ENCODE peak calls at places on chromosomes 13 and 19, in ten cellular contexts. One of them, this sample, is unnamed.

GRCh38 chr13:107669356-107669755 is 546.0 kb downstream of the LIG4 start:
- DNase-seq in mesenchymal stem cell: peak; percentile 30
- DNase-seq in BE2C: no peak
- DNase-seq in HAP-1: no peak
- DNase-seq in tibial artery: no peak
- DNase-seq in GM23338: no peak
- DNase-seq in CD8-positive, alpha-beta T cell: no peak
- DNase-seq in ascending aorta: no peak
- DNase-seq in tibial nerve: no peak
- DNase-seq in mammary epithelial cell: peak; percentile 41
- DNase-seq in this sample: peak; percentile 49

GRCh38 chr13:111950697-111951096 is 116.3 kb upstream of the SOX1 start:
- DNase-seq in mesenchymal stem cell: no peak
- DNase-seq in BE2C: no peak
- DNase-seq in HAP-1: no peak
- DNase-seq in tibial artery: no peak
- DNase-seq in GM23338: no peak
- DNase-seq in CD8-positive, alpha-beta T cell: no peak
- DNase-seq in ascending aorta: no peak
- DNase-seq in tibial nerve: no peak
- DNase-seq in mammary epithelial cell: no peak
- DNase-seq in this sample: no peak

GRCh38 chr13:95319551-95320274 is 18.5 kb upstream of the ABCC4 start:
- DNase-seq in mesenchymal stem cell: no peak
- DNase-seq in BE2C: no peak
- DNase-seq in HAP-1: no peak
- DNase-seq in tibial artery: no peak
- DNase-seq in GM23338: no peak
- DNase-seq in CD8-positive, alpha-beta T cell: no peak
- DNase-seq in ascending aorta: no peak
- DNase-seq in tibial nerve: no peak
- DNase-seq in mammary epithelial cell: no peak
- DNase-seq in this sample: no peak

GRCh38 chr19:27844261-27844660 is 1368.7 kb downstream of the UQCRFS1 start:
- DNase-seq in mesenchymal stem cell: no peak
- DNase-seq in BE2C: no peak
- DNase-seq in HAP-1: no peak
- DNase-seq in tibial artery: no peak
- DNase-seq in GM23338: no peak
- DNase-seq in CD8-positive, alpha-beta T cell: no peak
- DNase-seq in ascending aorta: no peak
- DNase-seq in tibial nerve: no peak
- DNase-seq in mammary epithelial cell: no peak
- DNase-seq in this sample: no peak

GRCh38 chr19:53541971-53542370 is 4.0 kb downstream of the ZNF331 start:
- DNase-seq in mesenchymal stem cell: no peak
- DNase-seq in BE2C: no peak
- DNase-seq in HAP-1: no peak
- DNase-seq in tibial artery: no peak
- DNase-seq in GM23338: no peak
- DNase-seq in CD8-positive, alpha-beta T cell: no peak
- DNase-seq in ascending aorta: no peak
- DNase-seq in tibial nerve: no peak
- DNase-seq in mammary epithelial cell: peak; percentile 55
- DNase-seq in this sample: peak; percentile 76

GRCh38 chr19:16412596-16413355 is 59.0 kb downstream of the EPS15L1 start:
- DNase-seq in mesenchymal stem cell: no peak
- DNase-seq in BE2C: no peak
- DNase-seq in HAP-1: no peak
- DNase-seq in tibial artery: no peak
- DNase-seq in GM23338: no peak
- DNase-seq in CD8-positive, alpha-beta T cell: no peak
- DNase-seq in ascending aorta: no peak
- DNase-seq in tibial nerve: no peak
- DNase-seq in mammary epithelial cell: no peak
- DNase-seq in this sample: no peak

GRCh38 chr13:90445179-90445578 is 902.3 kb upstream of the MIR17HG start:
- DNase-seq in mesenchymal stem cell: peak; percentile 68
- DNase-seq in BE2C: no peak
- DNase-seq in HAP-1: peak; percentile 3
- DNase-seq in tibial artery: no peak
- DNase-seq in GM23338: peak; percentile 60
- DNase-seq in CD8-positive, alpha-beta T cell: no peak
- DNase-seq in ascending aorta: peak; percentile 67
- DNase-seq in tibial nerve: no peak
- DNase-seq in mammary epithelial cell: peak; percentile 80
- DNase-seq in this sample: peak; percentile 88

GRCh38 chr19:42028304-42029216 is 34.5 kb upstream of the ATP1A3 start:
- DNase-seq in mesenchymal stem cell: no peak
- DNase-seq in BE2C: peak; percentile 84
- DNase-seq in HAP-1: peak; percentile 22
- DNase-seq in tibial artery: no peak
- DNase-seq in GM23338: peak; percentile 85
- DNase-seq in CD8-positive, alpha-beta T cell: peak; percentile 18
- DNase-seq in ascending aorta: no peak
- DNase-seq in tibial nerve: no peak
- DNase-seq in mammary epithelial cell: no peak
- DNase-seq in this sample: peak; percentile 9

GRCh38 chr19:30253581-30253996 is 118.6 kb upstream of the ZNF536 start:
- DNase-seq in mesenchymal stem cell: no peak
- DNase-seq in BE2C: peak; percentile 67
- DNase-seq in HAP-1: peak; percentile 62
- DNase-seq in tibial artery: no peak
- DNase-seq in GM23338: no peak
- DNase-seq in CD8-positive, alpha-beta T cell: no peak
- DNase-seq in ascending aorta: no peak
- DNase-seq in tibial nerve: no peak
- DNase-seq in mammary epithelial cell: no peak
- DNase-seq in this sample: peak; percentile 40

GRCh38 chr19:43940719-43941118 is 5.6 kb upstream of the ZNF45 start:
- DNase-seq in mesenchymal stem cell: no peak
- DNase-seq in BE2C: no peak
- DNase-seq in HAP-1: no peak
- DNase-seq in tibial artery: no peak
- DNase-seq in GM23338: no peak
- DNase-seq in CD8-positive, alpha-beta T cell: no peak
- DNase-seq in ascending aorta: no peak
- DNase-seq in tibial nerve: no peak
- DNase-seq in mammary epithelial cell: no peak
- DNase-seq in this sample: no peak

GRCh38 chr19:43934055-43934984 is 762 bp downstream of the ZNF45 start:
- DNase-seq in mesenchymal stem cell: peak; percentile 33
- DNase-seq in BE2C: no peak
- DNase-seq in HAP-1: no peak
- DNase-seq in tibial artery: no peak
- DNase-seq in GM23338: peak; percentile 6
- DNase-seq in CD8-positive, alpha-beta T cell: no peak
- DNase-seq in ascending aorta: no peak
- DNase-seq in tibial nerve: no peak
- DNase-seq in mammary epithelial cell: peak; percentile 41
- DNase-seq in this sample: peak; percentile 51

GRCh38 chr19:43934985-43935708 is at the start of gene ZNF45:
- DNase-seq in mesenchymal stem cell: peak; percentile 94
- DNase-seq in BE2C: peak; percentile 90
- DNase-seq in HAP-1: peak; percentile 83
- DNase-seq in tibial artery: peak; percentile 85
- DNase-seq in GM23338: peak; percentile 96
- DNase-seq in CD8-positive, alpha-beta T cell: peak; percentile 85
- DNase-seq in ascending aorta: peak; percentile 95
- DNase-seq in tibial nerve: peak; percentile 90
- DNase-seq in mammary epithelial cell: peak; percentile 85
- DNase-seq in this sample: peak; percentile 80

GRCh38 chr19:43939557-43940260 is 4.6 kb upstream of the ZNF45 start:
- DNase-seq in mesenchymal stem cell: no peak
- DNase-seq in BE2C: no peak
- DNase-seq in HAP-1: no peak
- DNase-seq in tibial artery: no peak
- DNase-seq in GM23338: no peak
- DNase-seq in CD8-positive, alpha-beta T cell: no peak
- DNase-seq in ascending aorta: no peak
- DNase-seq in tibial nerve: no peak
- DNase-seq in mammary epithelial cell: no peak
- DNase-seq in this sample: no peak

DNA sequence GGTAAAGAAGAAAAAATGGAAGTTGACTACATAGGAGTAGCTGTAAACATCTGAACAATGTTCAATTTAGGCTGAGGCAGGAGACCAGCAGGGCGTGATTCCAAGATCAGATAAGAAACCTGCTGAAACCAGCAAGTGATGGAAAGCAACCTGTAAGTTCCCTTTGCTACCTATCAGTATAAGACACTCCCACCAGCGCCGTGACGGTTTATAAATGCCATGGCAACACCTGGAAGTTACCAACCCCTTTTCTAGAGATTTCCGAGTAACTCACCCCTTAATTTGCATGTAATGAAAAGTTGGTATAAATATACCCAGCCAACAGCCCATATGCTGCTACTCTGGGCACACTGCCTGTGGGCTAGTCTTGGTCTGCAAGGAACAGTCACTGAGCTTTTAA is 1.1 kb upstream of the ZNF45 start:
- DNase-seq in mesenchymal stem cell: no peak
- DNase-seq in BE2C: no peak
- DNase-seq in HAP-1: no peak
- DNase-seq in tibial artery: no peak
- DNase-seq in GM23338: peak; percentile 43
- DNase-seq in CD8-positive, alpha-beta T cell: no peak
- DNase-seq in ascending aorta: no peak
- DNase-seq in tibial nerve: no peak
- DNase-seq in mammary epithelial cell: peak; percentile 11
- DNase-seq in this sample: no peak
- H3K4me1 ChIP-seq in mesenchymal stem cell: no peaks in the 10 kb centered on the region
- H3K4me1 ChIP-seq in BE2C: no peaks in the 10 kb centered on the region
- H3K4me1 ChIP-seq in HAP-1: peaks cover 5% of the 10 kb centered on the region
- H3K4me1 ChIP-seq in tibial artery: peaks cover 10% of the 10 kb centered on the region
- H3K4me1 ChIP-seq in GM23338: peaks cover 9% of the 10 kb centered on the region
- H3K4me1 ChIP-seq in CD8-positive, alpha-beta T cell: peaks cover 13% of the 10 kb centered on the region
- H3K4me1 ChIP-seq in ascending aorta: peaks cover 16% of the 10 kb centered on the region
- H3K4me1 ChIP-seq in tibial nerve: peaks cover 23% of the 10 kb centered on the region
- H3K4me1 ChIP-seq in mammary epithelial cell: peaks cover 8% of the 10 kb centered on the region
- H3K4me1 ChIP-seq in this sample: peaks cover 7% of the 10 kb centered on the region

GRCh38 chr19:1248454-1249297 is at the start of gene MIDN:
- DNase-seq in mesenchymal stem cell: peak; percentile 94
- DNase-seq in BE2C: peak; percentile 85
- DNase-seq in HAP-1: peak; percentile 80
- DNase-seq in tibial artery: peak; percentile 80
- DNase-seq in GM23338: peak; percentile 90
- DNase-seq in CD8-positive, alpha-beta T cell: peak; percentile 87
- DNase-seq in ascending aorta: peak; percentile 90
- DNase-seq in tibial nerve: peak; percentile 66
- DNase-seq in mammary epithelial cell: peak; percentile 84
- DNase-seq in this sample: peak; percentile 78
- H3K4me1 ChIP-seq in mesenchymal stem cell: peaks cover 40% of the 10 kb centered on the region
- H3K4me1 ChIP-seq in BE2C: peaks cover 20% of the 10 kb centered on the region
- H3K4me1 ChIP-seq in HAP-1: peaks cover 15% of the 10 kb centered on the region
- H3K4me1 ChIP-seq in tibial artery: peaks cover 52% of the 10 kb centered on the region
- H3K4me1 ChIP-seq in GM23338: peaks cover 3% of the 10 kb centered on the region
- H3K4me1 ChIP-seq in CD8-positive, alpha-beta T cell: peaks cover 31% of the 10 kb centered on the region
- H3K4me1 ChIP-seq in ascending aorta: peaks cover 44% of the 10 kb centered on the region
- H3K4me1 ChIP-seq in tibial nerve: peaks cover 76% of the 10 kb centered on the region
- H3K4me1 ChIP-seq in mammary epithelial cell: peaks cover 26% of the 10 kb centered on the region
- H3K4me1 ChIP-seq in this sample: peaks cover 37% of the 10 kb centered on the region

GRCh38 chr19:8722032-8722431 is 598 bp downstream of the OR2Z1 start:
- DNase-seq in mesenchymal stem cell: no peak
- DNase-seq in BE2C: no peak
- DNase-seq in HAP-1: no peak
- DNase-seq in tibial artery: no peak
- DNase-seq in GM23338: no peak
- DNase-seq in CD8-positive, alpha-beta T cell: no peak
- DNase-seq in ascending aorta: no peak
- DNase-seq in tibial nerve: no peak
- DNase-seq in mammary epithelial cell: no peak
- DNase-seq in this sample: no peak

GRCh38 chr19:8721334-8721733 is at the start of gene OR2Z1:
- DNase-seq in mesenchymal stem cell: no peak
- DNase-seq in BE2C: no peak
- DNase-seq in HAP-1: no peak
- DNase-seq in tibial artery: no peak
- DNase-seq in GM23338: no peak
- DNase-seq in CD8-positive, alpha-beta T cell: no peak
- DNase-seq in ascending aorta: no peak
- DNase-seq in tibial nerve: no peak
- DNase-seq in mammary epithelial cell: no peak
- DNase-seq in this sample: no peak

DNA sequence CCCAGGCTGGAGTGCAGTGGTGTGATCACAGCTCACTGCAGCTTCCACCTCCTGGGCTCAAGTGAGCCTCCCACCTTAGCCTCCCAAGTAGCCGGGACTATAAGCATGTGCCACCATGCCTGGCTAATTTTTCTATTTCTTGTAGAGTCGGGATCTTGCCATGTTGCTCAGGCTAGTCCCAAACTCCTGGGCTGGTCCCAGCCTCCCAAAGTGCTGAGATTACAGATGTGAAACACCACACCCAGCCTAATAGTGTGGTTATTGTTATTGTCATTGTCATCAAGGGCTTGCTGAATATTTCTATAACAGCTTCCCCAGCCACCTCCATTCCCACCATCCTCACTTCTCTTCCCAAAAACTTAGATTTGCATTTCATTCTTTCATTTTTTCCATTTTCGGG is 2.8 kb downstream of the OR2Z1 start:
- DNase-seq in mesenchymal stem cell: no peak
- DNase-seq in BE2C: no peak
- DNase-seq in HAP-1: no peak
- DNase-seq in tibial artery: no peak
- DNase-seq in GM23338: no peak
- DNase-seq in CD8-positive, alpha-beta T cell: no peak
- DNase-seq in ascending aorta: no peak
- DNase-seq in tibial nerve: no peak
- DNase-seq in mammary epithelial cell: no peak
- DNase-seq in this sample: no peak
- H3K4me1 ChIP-seq in mesenchymal stem cell: no peaks in the 10 kb centered on the region
- H3K4me1 ChIP-seq in BE2C: no peaks in the 10 kb centered on the region
- H3K4me1 ChIP-seq in HAP-1: no peaks in the 10 kb centered on the region
- H3K4me1 ChIP-seq in tibial artery: no peaks in the 10 kb centered on the region
- H3K4me1 ChIP-seq in GM23338: no peaks in the 10 kb centered on the region
- H3K4me1 ChIP-seq in CD8-positive, alpha-beta T cell: no peaks in the 10 kb centered on the region
- H3K4me1 ChIP-seq in ascending aorta: no peaks in the 10 kb centered on the region
- H3K4me1 ChIP-seq in tibial nerve: no peaks in the 10 kb centered on the region
- H3K4me1 ChIP-seq in mammary epithelial cell: no peaks in the 10 kb centered on the region
- H3K4me1 ChIP-seq in this sample: no peaks in the 10 kb centered on the region

DNA sequence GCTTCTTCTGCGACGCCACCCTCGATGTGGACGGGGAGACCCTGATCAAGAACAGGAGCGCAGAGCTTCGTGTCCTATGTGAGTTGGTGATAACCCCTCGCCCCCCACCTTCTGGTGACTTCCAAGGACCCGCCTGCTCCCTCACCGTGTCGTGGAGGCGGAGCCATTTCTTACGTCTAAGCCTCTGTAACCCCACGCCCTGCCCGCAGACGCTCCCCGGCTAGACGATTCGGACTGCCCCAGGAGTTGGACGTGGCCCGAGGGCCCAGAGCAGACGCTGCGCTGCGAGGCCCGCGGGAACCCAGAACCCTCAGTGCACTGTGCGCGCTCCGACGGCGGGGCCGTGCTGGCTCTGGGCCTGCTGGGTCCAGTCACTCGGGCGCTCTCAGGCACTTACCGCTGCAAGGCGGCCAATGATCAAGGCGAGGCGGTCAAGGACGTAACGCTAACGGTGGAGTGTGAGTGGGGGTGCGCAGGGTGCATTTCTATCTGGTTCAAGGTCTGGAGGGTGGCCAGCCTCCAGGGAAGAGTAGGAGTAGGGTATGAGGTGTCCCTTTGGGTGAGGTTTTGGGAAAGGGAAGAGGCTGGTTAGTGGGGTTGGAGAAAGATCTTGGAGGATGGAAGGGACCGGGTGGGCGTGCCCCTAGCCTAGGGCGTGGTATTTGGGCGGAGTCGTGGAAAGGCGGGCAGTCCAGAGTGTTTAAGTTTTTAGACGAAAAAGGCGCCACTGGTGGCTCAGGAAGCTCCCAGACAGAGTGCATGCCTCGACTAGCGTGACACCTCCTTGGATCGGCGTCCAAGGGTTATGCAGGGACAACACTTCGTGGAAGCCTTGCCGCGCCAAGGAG is 3.3 kb downstream of the ICAM5 start:
- DNase-seq in mesenchymal stem cell: no peak
- DNase-seq in BE2C: no peak
- DNase-seq in HAP-1: no peak
- DNase-seq in tibial artery: no peak
- DNase-seq in GM23338: peak; percentile 65
- DNase-seq in CD8-positive, alpha-beta T cell: peak; percentile 13
- DNase-seq in ascending aorta: no peak
- DNase-seq in tibial nerve: no peak
- DNase-seq in mammary epithelial cell: no peak
- DNase-seq in this sample: peak; percentile 32
- H3K4me1 ChIP-seq in mesenchymal stem cell: peaks cover 60% of the 10 kb centered on the region
- H3K4me1 ChIP-seq in BE2C: no peaks in the 10 kb centered on the region
- H3K4me1 ChIP-seq in HAP-1: peaks cover 14% of the 10 kb centered on the region
- H3K4me1 ChIP-seq in tibial artery: peaks cover 55% of the 10 kb centered on the region
- H3K4me1 ChIP-seq in GM23338: peaks cover 17% of the 10 kb centered on the region
- H3K4me1 ChIP-seq in CD8-positive, alpha-beta T cell: peaks cover 72% of the 10 kb centered on the region
- H3K4me1 ChIP-seq in ascending aorta: peaks cover 30% of the 10 kb centered on the region
- H3K4me1 ChIP-seq in tibial nerve: peaks cover 82% of the 10 kb centered on the region
- H3K4me1 ChIP-seq in mammary epithelial cell: peaks cover 31% of the 10 kb centered on the region
- H3K4me1 ChIP-seq in this sample: peaks cover 29% of the 10 kb centered on the region